ENCODE peak calls at places on chromosome 22, in nine cellular contexts. E is stomach, L is uterus, F is IMR-90, V is H1, A is body of pancreas, O is upper lobe of left lung, X is endothelial cell of umbilical vein, Y is transverse colon. M is an unnamed sample.

GRCh38 chr22:22431271-22432220 is 77.0 kb downstream of the ZNF280B start:
- DNase-seq in E (peak), L (no peak), F (peak), V (peak), A (peak), O (peak), X (peak), Y (peak), M (peak)

GRCh38 chr22:47631571-47632102 is 869.2 kb downstream of the TBC1D22A start:
- DNase-seq in E (peak), L (no peak), F (no peak), V (no peak), A (no peak), O (no peak), X (no peak), Y (no peak), M (peak)

GRCh38 chr22:49887716-49888115 is 30.5 kb downstream of the ALG12 start:
- DNase-seq in E (no peak), L (no peak), F (no peak), V (no peak), A (no peak), O (no peak), X (no peak), Y (no peak), M (no peak)

GRCh38 chr22:19244600-19245352 is 46.7 kb downstream of the CLTCL1 start:
- DNase-seq in E (no peak), L (no peak), F (no peak), V (no peak), A (no peak), O (no peak), X (no peak), Y (no peak), M (no peak)

GRCh38 chr22:46192210-46192993 is 42.1 kb downstream of the PPARA start:
- DNase-seq in E (no peak), L (no peak), F (no peak), V (no peak), A (no peak), O (no peak), X (no peak), Y (no peak), M (no peak)

GRCh38 chr22:25334091-25334490 is 114.7 kb downstream of the CRYBB2 start:
- DNase-seq in E (peak), L (no peak), F (peak), V (peak), A (peak), O (no peak), X (peak), Y (peak), M (no peak)

GRCh38 chr22:22670076-22670795 is 25.8 kb downstream of the GGTLC2 start:
- DNase-seq in E (no peak), L (no peak), F (no peak), V (no peak), A (no peak), O (no peak), X (no peak), Y (no peak), M (no peak)

GRCh38 chr22:37260939-37261338 is 16.9 kb upstream of the RAC2 start:
- DNase-seq in E (peak), L (no peak), F (peak), V (peak), A (peak), O (no peak), X (peak), Y (peak), M (peak)

GRCh38 chr22:46993626-46994025 is 231.2 kb downstream of the TBC1D22A start:
- DNase-seq in E (peak), L (no peak), F (no peak), V (no peak), A (peak), O (peak), X (no peak), Y (no peak), M (no peak)

GRCh38 chr22:46762238-46763050 is at the start of gene TBC1D22A:
- DNase-seq in E (peak), L (peak), F (peak), V (peak), A (peak), O (peak), X (peak), Y (peak), M (peak)

GRCh38 chr22:43996170-43996980 is 27.7 kb upstream of the PARVB start:
- DNase-seq in E (peak), L (no peak), F (no peak), V (no peak), A (peak), O (peak), X (peak), Y (peak), M (no peak)

GRCh38 chr22:46003271-46004091 is 26.5 kb upstream of the WNT7B start:
- DNase-seq in E (no peak), L (no peak), F (no peak), V (no peak), A (no peak), O (no peak), X (no peak), Y (no peak), M (peak)

GRCh38 chr22:50041361-50042065 is 16.6 kb downstream of the TTLL8 start:
- DNase-seq in E (no peak), L (no peak), F (no peak), V (no peak), A (no peak), O (no peak), X (no peak), Y (no peak), M (no peak)

GRCh38 chr22:49294656-49295464 is 532.8 kb downstream of the BRD1 start:
- DNase-seq in E (peak), L (no peak), F (no peak), V (peak), A (no peak), O (no peak), X (no peak), Y (no peak), M (no peak)

GRCh38 chr22:22061085-22062077 is 78.8 kb upstream of the TOP3B start:
- DNase-seq in E (no peak), L (peak), F (peak), V (no peak), A (peak), O (no peak), X (no peak), Y (no peak), M (no peak)

GRCh38 chr22:23305922-23306374 is 125.6 kb downstream of the BCR start:
- DNase-seq in E (peak), L (peak), F (peak), V (no peak), A (peak), O (no peak), X (peak), Y (peak), M (no peak)

GRCh38 chr22:50469377-50470305 is 5.2 kb downstream of the SBF1 start:
- DNase-seq in E (peak), L (no peak), F (peak), V (no peak), A (peak), O (peak), X (no peak), Y (peak), M (peak)

GRCh38 chr22:42090596-42091445 is at the start of gene NDUFA6:
- DNase-seq in E (peak), L (peak), F (peak), V (peak), A (peak), O (peak), X (peak), Y (peak), M (peak)
- TF ChIP-seq POLR2A in E (no peak), L (peak), F (peak), V (peak), A (peak), O (peak), X (peak), Y (peak), M (peak)

DNA sequence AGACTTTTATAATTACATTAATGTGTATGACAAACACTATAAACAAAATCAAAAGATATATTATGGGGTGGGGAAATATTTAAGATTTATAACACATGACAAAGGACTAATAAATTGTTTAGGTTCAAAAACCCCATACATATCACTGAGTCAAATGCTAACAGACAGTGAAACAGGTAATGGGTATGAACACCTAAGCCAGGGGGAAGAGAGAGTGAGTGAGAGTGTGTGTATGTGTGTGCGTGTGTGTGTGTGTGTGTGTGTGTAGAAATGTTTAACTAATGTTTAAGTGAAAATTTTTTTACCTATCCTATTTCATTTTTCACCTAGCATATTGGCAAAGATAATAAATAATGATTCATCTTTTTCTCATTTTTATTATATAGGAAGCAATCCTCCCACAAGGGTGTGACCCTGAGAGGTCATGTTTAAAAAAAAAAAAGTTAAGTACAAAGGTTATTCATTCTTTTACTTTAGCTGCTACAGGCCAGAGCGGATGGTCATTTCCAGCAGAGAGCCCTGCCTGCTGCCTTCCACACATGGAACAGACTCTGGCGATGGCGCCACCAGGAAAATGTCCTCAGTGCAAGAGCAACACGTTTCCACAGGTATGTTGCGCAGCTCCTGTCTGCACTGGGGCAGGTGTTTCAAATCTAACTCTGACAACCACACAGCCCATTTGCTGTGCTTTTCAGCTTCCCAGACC is 72.9 kb downstream of the PISD start:
- DNase-seq in E (no peak), L (no peak), F (no peak), V (no peak), A (no peak), O (no peak), X (no peak), Y (peak), M (no peak)
- TF ChIP-seq POLR2A in E (no peak), L (no peak), F (no peak), V (no peak), A (no peak), O (no peak), X (no peak), Y (peak), M (no peak)

GRCh38 chr22:38735126-38735464 is 20.7 kb downstream of the SUN2 start:
- DNase-seq in E (no peak), L (no peak), F (no peak), V (no peak), A (no peak), O (no peak), X (no peak), Y (no peak), M (no peak)

GRCh38 chr22:38736257-38736570 is 19.6 kb downstream of the SUN2 start:
- DNase-seq in E (no peak), L (no peak), F (no peak), V (no peak), A (no peak), O (no peak), X (no peak), Y (no peak), M (no peak)

GRCh38 chr22:38735465-38736256 is 20.1 kb downstream of the SUN2 start:
- DNase-seq in E (peak), L (no peak), F (no peak), V (no peak), A (no peak), O (no peak), X (no peak), Y (no peak), M (no peak)

GRCh38 chr22:38733329-38734202 is 22.2 kb downstream of the SUN2 start:
- DNase-seq in E (peak), L (peak), F (peak), V (peak), A (peak), O (no peak), X (peak), Y (peak), M (no peak)

DNA sequence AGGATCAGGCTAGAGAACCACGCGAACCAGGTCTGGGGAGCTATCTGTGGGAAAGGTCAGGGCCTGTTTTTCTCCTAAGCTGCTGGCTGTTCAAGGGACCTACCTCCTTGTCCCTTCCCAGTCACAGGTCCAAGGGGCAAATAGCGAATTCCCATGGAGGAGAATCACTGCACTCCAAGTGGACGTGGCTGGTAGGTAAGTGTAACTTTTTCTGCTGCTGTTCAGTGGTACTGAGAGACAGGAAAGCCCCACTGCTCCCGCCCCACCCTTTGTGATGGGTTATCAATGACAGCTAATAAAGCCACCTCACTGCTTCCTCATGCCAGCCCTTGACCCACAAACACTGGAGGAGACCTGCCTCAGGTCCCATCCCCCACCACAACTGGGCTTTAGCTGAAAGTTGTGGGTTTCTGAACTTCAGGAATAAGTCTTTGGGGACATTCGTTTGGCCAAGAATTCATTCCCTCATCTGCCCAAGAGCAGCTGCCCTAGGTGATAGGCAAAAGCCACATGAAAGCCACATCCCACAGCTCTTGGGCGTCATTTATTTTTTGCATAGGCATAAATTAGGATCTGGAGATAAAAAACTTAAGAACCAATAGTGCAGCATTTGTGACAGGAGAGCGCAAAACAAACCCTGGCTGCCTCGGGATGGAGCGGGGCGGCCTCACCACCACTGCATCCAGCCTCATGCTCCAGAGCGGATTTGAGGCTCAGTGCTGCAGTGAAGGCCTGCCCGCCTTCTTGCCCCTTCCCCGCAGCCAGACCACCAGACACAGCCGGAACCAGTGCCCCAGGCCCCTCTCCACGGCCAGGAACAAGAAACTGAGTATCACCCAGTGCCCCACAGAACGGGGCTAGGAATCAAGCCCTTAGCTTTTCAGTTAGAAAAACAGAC is 21.3 kb downstream of the SUN2 start:
- DNase-seq in E (no peak), L (no peak), F (no peak), V (no peak), A (no peak), O (no peak), X (no peak), Y (no peak), M (no peak)
- TF ChIP-seq POLR2A in E (no peak), L (no peak), F (no peak), V (no peak), A (no peak), O (no peak), X (no peak), Y (no peak), M (no peak)

DNA sequence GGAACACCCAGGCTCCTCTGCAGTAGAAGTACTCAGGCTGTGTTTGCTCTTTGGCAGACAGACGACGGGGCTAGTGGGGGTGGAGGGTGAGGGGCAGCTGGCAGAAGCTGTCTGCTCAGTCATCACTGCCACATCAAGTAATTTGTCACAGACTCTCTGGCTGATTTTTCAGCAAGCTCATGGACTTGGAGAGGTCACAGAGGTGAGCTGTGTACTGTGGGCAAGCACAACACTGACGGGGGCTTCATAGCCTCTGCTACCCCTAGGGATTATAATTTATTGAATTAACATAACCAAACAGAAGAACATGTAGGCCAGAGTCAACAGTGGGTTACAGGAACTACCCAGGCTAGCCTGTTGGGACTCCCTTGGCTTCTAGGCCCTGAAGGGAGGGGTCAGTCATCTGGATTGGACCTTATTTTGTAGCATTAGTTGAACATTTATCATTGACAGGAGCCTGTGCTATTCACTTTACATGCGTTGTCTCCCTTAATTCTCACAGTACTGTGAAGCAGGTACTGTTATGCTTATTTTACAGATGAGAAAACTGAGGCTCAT is 56.9 kb downstream of the KREMEN1 start:
- DNase-seq in E (no peak), L (no peak), F (no peak), V (no peak), A (no peak), O (no peak), X (no peak), Y (no peak), M (no peak)
- TF ChIP-seq POLR2A in E (no peak), L (no peak), F (no peak), V (no peak), A (no peak), O (no peak), X (no peak), Y (no peak), M (no peak)

DNA sequence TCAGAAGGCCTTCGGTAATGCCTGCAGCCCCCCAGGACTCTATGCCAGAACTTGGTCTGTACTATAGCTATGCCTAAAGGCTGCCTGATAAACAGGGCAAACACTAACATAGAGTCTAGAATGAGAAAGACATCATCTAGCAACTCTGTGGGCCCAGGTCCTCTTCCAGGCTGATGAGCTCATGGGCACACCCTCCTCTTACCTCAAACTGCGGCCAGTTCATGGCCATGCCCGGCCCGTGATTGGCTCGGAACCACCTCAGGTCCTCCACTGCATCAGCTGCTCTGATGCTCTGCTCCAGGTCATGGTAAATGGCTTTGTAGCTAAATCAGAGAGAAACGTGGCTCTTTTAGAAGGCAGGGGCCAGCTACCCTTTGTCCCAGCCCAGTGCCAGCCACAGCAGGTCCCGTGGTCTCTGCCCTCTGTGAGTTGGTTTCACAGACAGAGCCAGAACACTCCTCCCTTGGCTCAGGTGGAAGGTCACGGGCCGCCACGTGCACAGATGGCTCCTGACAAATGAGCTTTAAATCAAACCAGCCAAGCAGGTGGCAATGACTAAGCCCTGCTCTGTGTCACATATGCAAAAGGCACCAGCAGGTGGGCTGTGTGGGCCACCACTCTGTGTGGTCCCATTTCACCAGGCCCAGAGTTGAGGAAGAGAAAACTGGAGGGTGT is 25.0 kb upstream of the ARFGAP3 start:
- DNase-seq in E (peak), L (no peak), F (no peak), V (no peak), A (peak), O (no peak), X (no peak), Y (peak), M (no peak)
- TF ChIP-seq POLR2A in E (no peak), L (no peak), F (no peak), V (no peak), A (peak), O (no peak), X (no peak), Y (no peak), M (no peak)

GRCh38 chr22:20509344-20510047 is 2.1 kb downstream of the MED15 start:
- DNase-seq in E (peak), L (peak), F (peak), V (no peak), A (peak), O (no peak), X (peak), Y (peak), M (no peak)
- TF ChIP-seq POLR2A in E (no peak), L (peak), F (peak), V (no peak), A (peak), O (no peak), X (peak), Y (peak), M (peak)

GRCh38 chr22:26551568-26551967 is 38.4 kb downstream of the TPST2 start:
- DNase-seq in E (no peak), L (no peak), F (no peak), V (no peak), A (no peak), O (no peak), X (no peak), Y (no peak), M (no peak)

GRCh38 chr22:26548303-26548702 is 36.0 kb upstream of the TFIP11 start:
- DNase-seq in E (no peak), L (no peak), F (no peak), V (no peak), A (no peak), O (no peak), X (no peak), Y (no peak), M (no peak)

GRCh38 chr22:26548984-26549383 is 36.7 kb upstream of the TFIP11 start:
- DNase-seq in E (no peak), L (no peak), F (no peak), V (no peak), A (no peak), O (no peak), X (no peak), Y (no peak), M (no peak)

GRCh38 chr22:26550498-26551033 is 38.3 kb upstream of the TFIP11 start:
- DNase-seq in E (no peak), L (peak), F (peak), V (no peak), A (peak), O (peak), X (no peak), Y (no peak), M (peak)

GRCh38 chr22:26549902-26550497 is 37.7 kb upstream of the TFIP11 start:
- DNase-seq in E (no peak), L (no peak), F (no peak), V (no peak), A (no peak), O (no peak), X (no peak), Y (no peak), M (no peak)
- TF ChIP-seq POLR2A in E (no peak), L (no peak), F (no peak), V (no peak), A (no peak), O (no peak), X (no peak), Y (no peak), M (no peak)

DNA sequence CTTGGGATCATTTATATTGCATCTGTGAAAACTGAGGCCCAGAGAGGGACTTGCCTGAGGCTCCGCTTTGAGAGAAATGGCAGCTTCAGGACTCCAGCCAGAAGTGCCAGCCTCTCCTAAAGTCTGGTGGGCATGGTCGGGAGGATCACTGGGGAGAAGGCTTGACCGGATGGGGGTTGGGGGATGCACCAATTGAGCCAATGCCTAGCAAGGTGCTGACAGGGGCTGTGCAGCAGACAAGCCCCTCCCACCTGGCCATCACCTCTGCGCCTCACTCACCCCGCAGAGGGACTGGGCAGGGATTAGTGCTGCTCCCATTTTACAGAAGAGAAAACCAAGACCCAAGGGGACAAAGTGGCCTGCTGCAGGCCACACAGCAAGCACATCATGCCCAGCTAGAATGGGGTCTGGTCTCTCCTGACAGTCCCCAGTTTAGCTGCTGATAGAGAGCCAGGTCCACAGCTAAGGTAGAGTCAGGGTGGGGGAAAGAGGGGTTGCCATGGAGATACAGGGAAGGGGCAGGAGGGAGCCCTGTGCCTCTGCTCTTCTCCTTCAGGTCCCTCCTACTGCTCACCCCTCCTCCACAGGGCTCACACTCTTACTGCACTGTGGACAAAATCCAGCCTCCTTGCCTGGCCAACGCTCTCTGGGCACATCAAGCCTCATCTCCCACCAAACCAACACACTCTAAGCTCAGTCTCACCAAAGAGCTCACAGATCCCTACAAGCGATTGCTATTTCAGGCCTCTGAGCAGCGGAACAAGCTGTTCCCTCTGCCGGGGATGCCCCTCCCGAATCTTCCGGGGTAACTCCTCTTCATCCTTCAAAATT is 29.5 kb downstream of the TEF start:
- DNase-seq in E (no peak), L (peak), F (no peak), V (no peak), A (peak), O (no peak), X (no peak), Y (no peak), M (no peak)
- TF ChIP-seq POLR2A in E (no peak), L (peak), F (no peak), V (no peak), A (peak), O (no peak), X (no peak), Y (peak), M (no peak)

M was measured in H54.